ENCODE peak calls at places on chromosome 19, in eight cellular contexts. U is transverse colon, H is GM23338, S is K562, Z is spleen, F is upper lobe of left lung, O is HCT116, A is stomach. W is an unnamed sample. For H3K4me1, the result is how much of the 10 kb centered on the place peaks cover.

GRCh38 chr19:15195381-15195964 is 5.3 kb downstream of the NOTCH3 start:
- DNase-seq in Z (no peak), O (no peak), F (peak), S (peak), H (peak), A (peak), U (peak), W (peak)

GRCh38 chr19:55156202-55157063 is 1.1 kb downstream of the TNNI3 start:
- DNase-seq in H (peak), O (peak), A (peak), U (peak), S (peak), F (peak), Z (no peak), W (no peak)

GRCh38 chr19:42253245-42254082 is 1.5 kb downstream of the ERF start:
- DNase-seq in U (peak), A (peak), H (peak), S (peak), Z (peak), O (no peak), F (peak), W (no peak)

GRCh38 chr19:19214892-19215291 is 3.1 kb downstream of the NCAN start:
- DNase-seq in F (no peak), S (peak), A (no peak), H (peak), O (no peak), Z (no peak), U (no peak), W (no peak)

GRCh38 chr19:30111456-30111855 is 169.4 kb downstream of the URI1 start:
- DNase-seq in Z (no peak), A (no peak), H (no peak), F (no peak), U (no peak), S (no peak), O (no peak), W (no peak)

GRCh38 chr19:6531163-6531955 is 533 bp downstream of the TNFSF9 start:
- DNase-seq in F (no peak), Z (no peak), A (no peak), O (no peak), S (peak), U (no peak), H (no peak), W (no peak)

GRCh38 chr19:19514215-19514633 is 1.1 kb downstream of the TSSK6 start:
- DNase-seq in O (no peak), Z (peak), A (no peak), S (no peak), U (peak), F (peak), H (no peak), W (no peak)

GRCh38 chr19:5074418-5074817 is 105.5 kb downstream of the KDM4B start:
- DNase-seq in H (no peak), S (no peak), F (peak), U (no peak), A (no peak), O (no peak), Z (no peak), W (no peak)

GRCh38 chr19:19162495-19162894 is 7.6 kb downstream of the MEF2B start:
- DNase-seq in H (no peak), U (no peak), Z (no peak), A (no peak), S (no peak), O (no peak), F (no peak), W (no peak)

GRCh38 chr19:30161770-30162169 is 210.4 kb upstream of the ZNF536 start:
- DNase-seq in H (no peak), O (no peak), S (no peak), Z (no peak), U (no peak), A (no peak), F (no peak), W (no peak)

GRCh38 chr19:8185343-8186068 is 23.7 kb upstream of the CERS4 start:
- DNase-seq in F (no peak), S (no peak), U (no peak), A (no peak), H (no peak), O (no peak), Z (no peak), W (no peak)

GRCh38 chr19:6847828-6848200 is 39.6 kb upstream of the ADGRE1 start:
- DNase-seq in A (no peak), O (no peak), S (no peak), U (no peak), Z (peak), H (no peak), F (peak), W (no peak)

GRCh38 chr19:3359850-3360493 is 6.4 kb upstream of the NFIC start:
- DNase-seq in A (no peak), F (peak), Z (peak), O (no peak), U (no peak), S (peak), H (peak), W (no peak)

GRCh38 chr19:36514012-36514612 is 14.0 kb downstream of the ZNF260 start:
- DNase-seq in O (no peak), A (no peak), U (no peak), F (no peak), S (no peak), H (no peak), Z (no peak), W (no peak)

GRCh38 chr19:30344446-30345425 is 27.4 kb upstream of the ZNF536 start:
- DNase-seq in O (peak), F (no peak), Z (no peak), A (no peak), U (no peak), S (no peak), H (no peak), W (no peak)

GRCh38 chr19:11418518-11419506 is at the start of gene RGL3:
- DNase-seq in S (peak), O (no peak), A (peak), F (peak), H (peak), U (peak), Z (peak), W (peak)

GRCh38 chr19:6318772-6319171 is 14.6 kb downstream of the ACER1 start:
- DNase-seq in U (no peak), H (no peak), S (no peak), F (no peak), Z (no peak), O (no peak), A (no peak), W (no peak)

GRCh38 chr19:8571006-8571411 is 6.2 kb downstream of the MYO1F start:
- DNase-seq in H (no peak), S (no peak), F (no peak), Z (peak), A (peak), O (no peak), U (peak), W (no peak)

GRCh38 chr19:7888145-7888825 is at the start of gene LRRC8E:
- DNase-seq in H (peak), O (no peak), A (peak), F (peak), Z (no peak), U (peak), S (peak), W (peak)

GRCh38 chr19:7636317-7636690 is 606 bp upstream of the STXBP2 start:
- DNase-seq in S (no peak), O (no peak), Z (no peak), H (no peak), F (no peak), U (no peak), A (no peak), W (no peak)

GRCh38 chr19:39438270-39438934 is 2.7 kb upstream of the RPS16 start:
- DNase-seq in A (no peak), U (no peak), S (no peak), F (no peak), Z (no peak), O (no peak), H (no peak), W (no peak)

GRCh38 chr19:28793391-28794168 is 419.4 kb downstream of the UQCRFS1 start:
- DNase-seq in Z (no peak), U (no peak), H (peak), O (no peak), A (no peak), S (no peak), F (peak), W (no peak)

GRCh38 chr19:44924243-44924725 is 9.9 kb downstream of the APOC1 start:
- DNase-seq in F (no peak), H (no peak), Z (no peak), U (no peak), S (no peak), A (no peak), O (no peak), W (no peak)

GRCh38 chr19:16470911-16471811 is 609 bp downstream of the EPS15L1 start:
- DNase-seq in S (no peak), H (peak), F (no peak), Z (no peak), U (peak), O (no peak), A (no peak), W (no peak)

GRCh38 chr19:5329141-5329540 is 11.5 kb downstream of the PTPRS start:
- DNase-seq in O (no peak), U (no peak), F (no peak), S (no peak), A (no peak), H (no peak), Z (no peak), W (no peak)

GRCh38 chr19:8423821-8424223 is 10.7 kb downstream of the MARCHF2 start:
- DNase-seq in O (peak), U (peak), F (peak), Z (peak), H (peak), S (peak), A (peak), W (peak)

GRCh38 chr19:8111376-8111775 is 38.0 kb downstream of the FBN3 start:
- DNase-seq in H (no peak), O (no peak), U (no peak), Z (no peak), F (no peak), A (no peak), S (no peak), W (no peak)

GRCh38 chr19:42125536-42125935 is 6.7 kb downstream of the POU2F2 start:
- DNase-seq in H (peak), A (no peak), S (no peak), U (no peak), Z (no peak), O (no peak), F (no peak), W (no peak)

GRCh38 chr19:38852231-38853044 is 2.7 kb upstream of the HNRNPL start:
- DNase-seq in O (no peak), U (peak), Z (peak), H (peak), F (peak), S (no peak), A (peak), W (peak)

GRCh38 chr19:29259153-29259552 is 46.2 kb upstream of the UQCRFS1 start:
- DNase-seq in A (no peak), Z (no peak), F (no peak), U (no peak), O (no peak), S (peak), H (peak), W (no peak)

GRCh38 chr19:41297628-41298326 is 12.2 kb upstream of the CCDC97 start:
- DNase-seq in S (no peak), H (no peak), O (no peak), A (peak), Z (peak), F (no peak), U (peak), W (no peak)

GRCh38 chr19:32022946-32023832 is 322.2 kb upstream of the ZNF507 start:
- DNase-seq in A (no peak), S (no peak), F (no peak), Z (no peak), O (no peak), H (peak), U (no peak), W (peak)

GRCh38 chr19:29596885-29597525 is 9.1 kb upstream of the POP4 start:
- DNase-seq in O (no peak), A (no peak), F (no peak), Z (no peak), H (peak), S (no peak), U (no peak), W (no peak)

DNA sequence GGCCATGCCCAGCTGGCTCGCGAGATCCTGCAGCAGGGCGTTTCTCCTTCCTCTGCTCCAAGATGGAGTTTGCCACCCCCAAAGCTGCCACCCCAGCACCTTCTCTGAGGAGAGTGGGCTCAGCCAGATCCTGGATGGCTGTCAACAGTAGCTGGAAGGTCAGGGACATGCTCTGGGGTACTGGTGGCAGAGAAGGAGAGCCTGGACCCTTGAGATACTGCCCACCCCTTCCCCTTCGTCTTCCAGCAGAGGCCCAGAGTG is 11.6 kb downstream of the IRGC start:
- DNase-seq in H (no peak), O (no peak), S (no peak), U (no peak), A (no peak), F (no peak), Z (no peak), W (no peak)
- H3K4me1 ChIP-seq in H (under half), O (under half), S (under half), U (under half), A (under half), F (under half), Z (under half), W (under half)

GRCh38 chr19:46625731-46626130 is 842 bp upstream of the PTGIR start:
- DNase-seq in S (no peak), H (no peak), A (no peak), O (no peak), U (no peak), Z (no peak), F (no peak), W (no peak)

GRCh38 chr19:46623915-46624502 is 880 bp downstream of the PTGIR start:
- DNase-seq in O (no peak), H (no peak), Z (no peak), U (no peak), A (no peak), F (no peak), S (no peak), W (no peak)

GRCh38 chr19:46626441-46626840 is 1.6 kb upstream of the PTGIR start:
- DNase-seq in U (no peak), F (no peak), O (no peak), A (no peak), H (no peak), Z (no peak), S (no peak), W (no peak)

GRCh38 chr19:46622118-46622446 is 2.8 kb downstream of the PTGIR start:
- DNase-seq in S (no peak), O (no peak), U (no peak), F (no peak), Z (no peak), H (no peak), A (no peak), W (no peak)

DNA sequence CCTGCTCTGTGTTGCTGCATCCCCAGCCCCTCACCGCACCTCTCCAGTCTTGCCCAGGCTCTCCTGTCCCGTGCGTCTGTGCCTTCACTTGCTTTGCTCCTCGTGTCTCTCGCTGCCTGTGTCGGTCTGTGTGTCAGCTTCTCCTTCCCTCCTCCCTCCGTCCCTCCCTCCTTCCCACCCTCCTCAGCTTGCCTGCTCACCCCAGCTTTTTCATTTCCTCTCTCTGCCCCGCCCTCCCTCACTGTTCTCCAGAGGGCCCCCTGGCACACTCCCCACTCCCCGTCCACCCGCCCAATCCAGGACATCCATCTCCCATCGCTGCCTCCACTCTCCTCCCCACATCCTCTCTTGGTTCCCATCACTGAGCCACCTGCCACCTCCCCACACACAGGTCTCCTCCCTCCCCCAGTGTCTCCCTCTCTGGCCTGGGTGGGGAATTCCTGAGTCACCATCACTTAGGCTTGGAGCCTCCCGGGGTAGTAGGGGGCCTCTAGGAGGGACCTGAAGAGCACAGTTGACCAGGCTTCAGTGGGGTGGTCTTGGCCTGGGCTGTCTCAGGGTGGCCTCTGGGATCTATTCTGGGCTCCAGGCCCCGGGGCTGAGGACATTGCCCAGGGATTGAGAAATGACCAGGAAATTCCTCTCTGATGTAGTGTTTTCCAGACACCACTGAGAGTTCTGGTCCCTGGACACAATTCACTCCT is at the start of gene PTGIR:
- DNase-seq in O (no peak), S (peak), Z (no peak), H (peak), U (peak), A (no peak), F (no peak), W (no peak)
- TF ChIP-seq POLR2AphosphoS5 in O (no peak), S (no peak), Z (no peak), H (no peak), U (peak), A (no peak), F (peak), W (no peak)

DNA sequence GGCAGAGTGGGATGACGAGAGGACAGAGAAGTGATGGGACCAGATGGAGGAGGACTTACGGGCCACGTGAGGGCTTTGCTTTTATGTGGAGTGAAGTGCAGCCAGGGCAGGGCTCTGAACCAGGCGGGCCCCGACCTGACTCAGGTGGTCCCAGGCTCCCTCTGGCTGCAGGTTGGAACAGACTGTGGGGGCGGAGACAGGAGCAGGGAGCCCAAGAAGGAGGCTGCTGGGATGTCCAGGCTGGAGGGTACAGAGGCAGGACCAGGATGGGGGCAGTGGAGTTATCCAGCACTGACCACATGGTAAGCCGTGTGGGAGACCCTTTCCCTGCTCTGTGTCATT is 2.1 kb downstream of the FXYD5 start:
- DNase-seq in A (no peak), S (no peak), U (no peak), O (no peak), F (no peak), Z (no peak), H (no peak), W (no peak)
- H3K27ac ChIP-seq in A (no peak), S (no peak), U (no peak), O (no peak), F (no peak), Z (no peak), H (no peak), W (no peak)

GRCh38 chr19:17758528-17758927 is 7.3 kb downstream of the FCHO1 start:
- DNase-seq in S (no peak), F (no peak), U (no peak), O (no peak), A (no peak), Z (no peak), H (no peak), W (no peak)
- H3K4me1 ChIP-seq in S (under half), F (under half), U (under half), O (under half), A (under half), Z (under half), H (under half), W (under half)

DNA sequence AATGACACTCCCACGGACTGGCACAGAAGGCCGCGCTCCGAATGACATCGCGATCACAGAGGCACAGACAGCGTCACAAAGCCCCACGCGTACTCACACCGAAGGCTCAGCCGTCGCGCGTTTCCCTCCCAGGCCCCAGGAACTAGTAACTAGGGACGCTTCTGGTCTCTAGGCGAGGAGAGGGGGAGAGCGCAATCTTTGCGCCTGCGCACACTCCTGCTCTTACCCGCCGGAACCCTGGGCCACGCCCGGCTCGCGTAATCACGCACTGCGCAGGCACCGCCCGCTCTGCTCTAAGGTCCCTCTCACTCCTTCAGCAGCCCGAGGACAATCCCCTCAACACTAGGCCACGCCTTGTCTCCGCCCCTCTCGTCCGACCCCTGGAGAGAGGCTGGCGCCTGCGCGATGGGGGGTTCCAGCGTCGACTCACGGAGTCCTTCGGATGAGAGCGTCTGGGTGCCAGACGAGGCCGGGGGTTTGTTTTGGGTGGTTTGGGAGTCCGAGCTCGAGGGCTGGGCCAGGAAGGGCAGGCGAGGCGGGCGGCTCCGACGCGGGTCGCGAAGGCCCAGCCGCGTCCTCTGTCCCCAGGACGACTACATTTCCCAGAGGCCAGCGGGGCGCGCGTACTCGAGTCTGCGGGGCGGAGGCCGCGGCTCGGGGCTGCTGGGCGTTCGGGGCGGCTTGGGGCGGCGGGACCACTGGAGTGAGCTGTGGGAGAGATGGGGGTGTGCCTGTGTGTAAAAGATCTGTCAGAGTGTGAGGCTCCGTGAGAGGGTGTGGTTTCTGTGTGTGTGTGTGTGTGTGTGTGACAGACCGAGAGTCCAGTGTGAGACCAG is at the start of gene ZNF471:
- DNase-seq in F (peak), H (peak), U (peak), A (peak), Z (peak), S (no peak), O (no peak), W (peak)
- TF ChIP-seq POLR2AphosphoS5 in F (peak), H (no peak), U (no peak), A (peak), Z (peak), S (no peak), O (no peak), W (peak)

DNA sequence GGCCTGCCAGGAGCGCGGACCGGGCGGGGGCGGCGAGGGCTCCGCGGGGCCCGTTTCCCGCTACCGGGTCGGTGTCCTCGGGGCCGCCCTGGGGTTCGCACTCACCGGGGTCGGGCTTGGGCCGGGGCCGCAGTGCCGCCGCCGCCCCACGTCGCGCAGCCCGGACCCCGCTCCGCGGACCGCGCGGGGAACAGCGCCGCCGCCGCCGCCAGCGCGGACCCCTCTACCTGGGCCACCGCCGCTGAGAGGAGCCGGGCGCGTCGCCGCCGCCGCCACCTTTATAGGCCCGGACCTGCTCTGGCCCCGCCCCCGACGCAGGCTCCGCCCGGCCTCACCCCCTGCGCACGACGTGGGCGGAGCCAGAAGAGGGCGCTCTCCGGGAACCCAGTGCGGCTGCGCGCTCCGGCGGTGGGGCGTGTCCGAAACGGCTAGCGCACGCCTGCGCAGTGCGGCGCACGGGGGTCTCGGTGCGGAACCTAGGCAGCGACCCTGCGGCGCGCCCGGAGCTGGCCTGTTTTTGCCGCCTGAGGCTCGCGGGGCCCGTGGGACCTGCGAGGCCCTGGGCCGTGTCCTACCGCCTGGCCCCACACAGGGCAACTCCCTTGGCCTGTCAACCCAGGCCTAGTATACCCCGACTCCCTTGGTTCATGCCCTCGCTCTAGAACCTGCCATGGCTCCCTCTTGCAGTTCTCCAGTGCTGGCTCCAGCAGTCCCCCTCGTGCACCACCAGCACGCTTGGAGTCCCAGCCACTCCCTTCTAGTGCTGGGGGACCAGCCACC is at the start of gene MKNK2:
- DNase-seq in H (peak), O (no peak), U (peak), A (peak), F (peak), S (peak), Z (peak), W (peak)
- H3K27ac ChIP-seq in H (peak), O (peak), U (peak), A (peak), F (peak), S (peak), Z (peak), W (peak)